ENCODE peak calls at places on chromosomes 5 and 9, in five cellular contexts. One of them, this sample, is unnamed.

GRCh38 chr5:37222181-37222580 is 27.0 kb downstream of the CPLANE1 start:
- DNase-seq in activated CD4-positive, CD25-positive, alpha-beta regulatory T cell treated with anti-CD3 and anti-CD28 coated beads, Interleukin-2, amount 50 U/mL, for 16 hours: no peak
- DNase-seq in B cell: no peak
- DNase-seq in non-pigmented ciliary epithelial cell: no peak
- DNase-seq in DND-41: no peak
- DNase-seq in this sample: no peak

GRCh38 chr5:142959683-142960308 is 189.6 kb downstream of the ARHGAP26 start:
- DNase-seq in activated CD4-positive, CD25-positive, alpha-beta regulatory T cell treated with anti-CD3 and anti-CD28 coated beads, Interleukin-2, amount 50 U/mL, for 16 hours: no peak
- DNase-seq in B cell: no peak
- DNase-seq in non-pigmented ciliary epithelial cell: no peak
- DNase-seq in DND-41: no peak
- DNase-seq in this sample: no peak

GRCh38 chr9:122218885-122219855 is 9.6 kb downstream of the LHX6 start:
- DNase-seq in activated CD4-positive, CD25-positive, alpha-beta regulatory T cell treated with anti-CD3 and anti-CD28 coated beads, Interleukin-2, amount 50 U/mL, for 16 hours: no peak
- DNase-seq in B cell: peak
- DNase-seq in non-pigmented ciliary epithelial cell: no peak
- DNase-seq in DND-41: no peak
- DNase-seq in this sample: no peak

GRCh38 chr9:81772144-81772543 is 82.8 kb upstream of the TLE1 start:
- DNase-seq in activated CD4-positive, CD25-positive, alpha-beta regulatory T cell treated with anti-CD3 and anti-CD28 coated beads, Interleukin-2, amount 50 U/mL, for 16 hours: no peak
- DNase-seq in B cell: no peak
- DNase-seq in non-pigmented ciliary epithelial cell: peak
- DNase-seq in DND-41: no peak
- DNase-seq in this sample: no peak

GRCh38 chr9:137069508-137070071 is 767 bp downstream of the SAPCD2 start:
- DNase-seq in activated CD4-positive, CD25-positive, alpha-beta regulatory T cell treated with anti-CD3 and anti-CD28 coated beads, Interleukin-2, amount 50 U/mL, for 16 hours: no peak
- DNase-seq in B cell: peak
- DNase-seq in non-pigmented ciliary epithelial cell: no peak
- DNase-seq in DND-41: peak
- DNase-seq in this sample: no peak

GRCh38 chr9:123669355-123669754 is 260.6 kb downstream of the DENND1A start:
- DNase-seq in activated CD4-positive, CD25-positive, alpha-beta regulatory T cell treated with anti-CD3 and anti-CD28 coated beads, Interleukin-2, amount 50 U/mL, for 16 hours: no peak
- DNase-seq in B cell: no peak
- DNase-seq in non-pigmented ciliary epithelial cell: no peak
- DNase-seq in DND-41: no peak
- DNase-seq in this sample: no peak

GRCh38 chr9:133375116-133375723 is 640 bp downstream of the SURF4 start:
- DNase-seq in activated CD4-positive, CD25-positive, alpha-beta regulatory T cell treated with anti-CD3 and anti-CD28 coated beads, Interleukin-2, amount 50 U/mL, for 16 hours: no peak
- DNase-seq in B cell: no peak
- DNase-seq in non-pigmented ciliary epithelial cell: no peak
- DNase-seq in DND-41: peak
- DNase-seq in this sample: no peak

GRCh38 chr5:112123060-112123459 is 296.0 kb downstream of the EPB41L4A start:
- DNase-seq in activated CD4-positive, CD25-positive, alpha-beta regulatory T cell treated with anti-CD3 and anti-CD28 coated beads, Interleukin-2, amount 50 U/mL, for 16 hours: no peak
- DNase-seq in B cell: no peak
- DNase-seq in non-pigmented ciliary epithelial cell: no peak
- DNase-seq in DND-41: no peak
- DNase-seq in this sample: no peak

GRCh38 chr5:107979272-107979671 is 308.5 kb upstream of the EFNA5 start:
- DNase-seq in activated CD4-positive, CD25-positive, alpha-beta regulatory T cell treated with anti-CD3 and anti-CD28 coated beads, Interleukin-2, amount 50 U/mL, for 16 hours: no peak
- DNase-seq in B cell: no peak
- DNase-seq in non-pigmented ciliary epithelial cell: no peak
- DNase-seq in DND-41: no peak
- DNase-seq in this sample: no peak

GRCh38 chr5:170597109-170597741 is 93.4 kb downstream of the KCNIP1 start:
- DNase-seq in activated CD4-positive, CD25-positive, alpha-beta regulatory T cell treated with anti-CD3 and anti-CD28 coated beads, Interleukin-2, amount 50 U/mL, for 16 hours: no peak
- DNase-seq in B cell: no peak
- DNase-seq in non-pigmented ciliary epithelial cell: peak
- DNase-seq in DND-41: no peak
- DNase-seq in this sample: no peak

GRCh38 chr5:65801332-65801731 is 79.3 kb downstream of the NLN start:
- DNase-seq in activated CD4-positive, CD25-positive, alpha-beta regulatory T cell treated with anti-CD3 and anti-CD28 coated beads, Interleukin-2, amount 50 U/mL, for 16 hours: no peak
- DNase-seq in B cell: no peak
- DNase-seq in non-pigmented ciliary epithelial cell: no peak
- DNase-seq in DND-41: no peak
- DNase-seq in this sample: no peak

GRCh38 chr9:3467593-3468219 is 58.1 kb downstream of the RFX3 start:
- DNase-seq in activated CD4-positive, CD25-positive, alpha-beta regulatory T cell treated with anti-CD3 and anti-CD28 coated beads, Interleukin-2, amount 50 U/mL, for 16 hours: peak
- DNase-seq in B cell: peak
- DNase-seq in non-pigmented ciliary epithelial cell: peak
- DNase-seq in DND-41: peak
- DNase-seq in this sample: peak

GRCh38 chr5:148791334-148791667 is 35.1 kb upstream of the ADRB2 start:
- DNase-seq in activated CD4-positive, CD25-positive, alpha-beta regulatory T cell treated with anti-CD3 and anti-CD28 coated beads, Interleukin-2, amount 50 U/mL, for 16 hours: no peak
- DNase-seq in B cell: no peak
- DNase-seq in non-pigmented ciliary epithelial cell: no peak
- DNase-seq in DND-41: no peak
- DNase-seq in this sample: no peak